ENCODE peak calls at places on chromosome 6, in five cellular contexts. W is upper lobe of left lung, Y is esophagus muscularis mucosa, A is right lobe of liver, F is body of pancreas. U is an unnamed sample.

GRCh38 chr6:135183532-135184440 is 2.7 kb downstream of the MYB start:
- DNase-seq in W (peak; percentile 52), F (peak; percentile 51), A (peak; percentile 67), Y (no peak), U (peak; percentile 89)

GRCh38 chr6:24673625-24674024 is 6.7 kb downstream of the ACOT13 start:
- DNase-seq in W (no peak), A (no peak), Y (no peak), F (no peak), U (no peak)

GRCh38 chr6:167826230-167827061 is at the start of gene AFDN:
- DNase-seq in W (peak; percentile 96), F (peak; percentile 80), Y (no peak), A (peak; percentile 88), U (peak; percentile 94)

GRCh38 chr6:130366011-130366963 is at the start of gene TMEM200A:
- DNase-seq in Y (peak; percentile 90), W (peak; percentile 88), A (peak; percentile 52), F (peak; percentile 12), U (peak; percentile 79)

GRCh38 chr6:52544325-52545022 is 32.4 kb downstream of the TRAM2 start:
- DNase-seq in W (no peak), A (no peak), Y (no peak), F (no peak), U (no peak)

GRCh38 chr6:19452495-19452894 is 384.7 kb upstream of the ID4 start:
- DNase-seq in F (no peak), W (no peak), A (no peak), Y (no peak), U (no peak)

GRCh38 chr6:36386495-36387439 is 702 bp downstream of the ETV7 start:
- DNase-seq in A (no peak), Y (no peak), W (peak; percentile 67), F (peak; percentile 31), U (no peak)

GRCh38 chr6:145271601-145272000 is 463.7 kb downstream of the EPM2A start:
- DNase-seq in Y (no peak), F (no peak), W (no peak), A (no peak), U (no peak)

GRCh38 chr6:106124437-106125423 is 38.6 kb downstream of the PRDM1 start:
- DNase-seq in W (no peak), A (no peak), Y (no peak), F (no peak), U (no peak)

GRCh38 chr6:36625161-36625919 is 31.2 kb downstream of the SRSF3 start:
- DNase-seq in W (no peak), A (peak; percentile 2), F (peak; percentile 15), Y (no peak), U (peak; percentile 7)

GRCh38 chr6:102994866-102995265 is 1601.4 kb downstream of the GRIK2 start:
- DNase-seq in F (no peak), Y (no peak), W (no peak), A (no peak), U (no peak)

GRCh38 chr6:147287869-147288271 is 83.7 kb downstream of the STXBP5 start:
- DNase-seq in F (no peak), Y (no peak), A (no peak), W (no peak), U (no peak)

GRCh38 chr6:82616386-82617028 is 252.9 kb downstream of the TPBG start:
- DNase-seq in F (no peak), W (no peak), A (no peak), Y (no peak), U (no peak)

GRCh38 chr6:107657755-107658461 is 166.2 kb downstream of the SCML4 start:
- DNase-seq in W (peak; percentile 15), A (no peak), Y (no peak), F (no peak), U (peak; percentile 90)

GRCh38 chr6:44499609-44500008 is 112.1 kb downstream of the CDC5L start:
- DNase-seq in F (no peak), W (no peak), Y (no peak), A (no peak), U (no peak)

GRCh38 chr6:129498950-129499870 is 210.8 kb downstream of the ARHGAP18 start:
- DNase-seq in W (no peak), A (no peak), Y (no peak), F (no peak), U (no peak)

GRCh38 chr6:13378669-13379590 is 50.6 kb upstream of the TBC1D7 start:
- DNase-seq in A (no peak), F (peak; percentile 54), W (no peak), Y (no peak), U (no peak)

GRCh38 chr6:125094563-125094962 is 59.0 kb upstream of the TPD52L1 start:
- DNase-seq in F (no peak), W (no peak), A (no peak), Y (no peak), U (no peak)

GRCh38 chr6:153145591-153145990 is 14.5 kb upstream of the RGS17 start:
- DNase-seq in A (no peak), F (no peak), W (no peak), Y (no peak), U (no peak)

GRCh38 chr6:34657307-34657978 is 39.1 kb downstream of the ILRUN start:
- DNase-seq in W (no peak), Y (no peak), A (no peak), F (peak; percentile 63), U (no peak)

GRCh38 chr6:849075-849506 is 156.2 kb upstream of the EXOC2 start:
- DNase-seq in F (no peak), Y (no peak), W (no peak), A (no peak), U (no peak)

GRCh38 chr6:158849899-158850806 is 31.0 kb upstream of the EZR start:
- DNase-seq in A (no peak), Y (no peak), W (no peak), F (no peak), U (no peak)

GRCh38 chr6:37940074-37940847 is 120.7 kb downstream of the ZFAND3 start:
- DNase-seq in Y (no peak), A (no peak), W (no peak), F (peak; percentile 18), U (no peak)

GRCh38 chr6:137390264-137390787 is 103.9 kb downstream of the OLIG3 start:
- DNase-seq in Y (no peak), A (no peak), W (no peak), F (no peak), U (no peak)

DNA sequence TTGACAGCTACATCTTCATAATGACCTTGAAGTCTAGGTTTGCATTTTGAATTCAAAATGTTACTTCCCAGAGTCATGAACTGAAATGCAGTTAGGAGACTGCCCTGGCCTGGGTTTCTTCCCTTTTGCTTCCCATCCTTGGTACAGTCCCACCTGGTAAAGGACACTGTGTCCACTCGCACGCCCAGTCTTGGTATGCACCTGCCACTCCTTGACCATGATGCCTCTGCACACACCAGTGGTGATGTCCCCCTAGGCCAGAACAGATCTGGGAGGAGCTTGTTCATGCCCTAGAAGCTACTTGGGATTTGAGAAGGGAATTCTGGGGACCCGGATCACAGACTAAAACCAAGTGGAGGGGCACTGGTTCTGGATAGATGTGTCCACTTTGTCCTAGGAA is 3.6 kb downstream of the PPP1R14C start:
- DNase-seq in W (no peak), A (no peak), F (no peak), Y (no peak), U (no peak)
- H3K27me3 ChIP-seq in W (peaks cover 23% of the 10 kb centered on the region), A (no peaks in the 10 kb centered on the region), F (no peaks in the 10 kb centered on the region), Y (peaks cover 31% of the 10 kb centered on the region), U (peaks cover 86% of the 10 kb centered on the region)

DNA sequence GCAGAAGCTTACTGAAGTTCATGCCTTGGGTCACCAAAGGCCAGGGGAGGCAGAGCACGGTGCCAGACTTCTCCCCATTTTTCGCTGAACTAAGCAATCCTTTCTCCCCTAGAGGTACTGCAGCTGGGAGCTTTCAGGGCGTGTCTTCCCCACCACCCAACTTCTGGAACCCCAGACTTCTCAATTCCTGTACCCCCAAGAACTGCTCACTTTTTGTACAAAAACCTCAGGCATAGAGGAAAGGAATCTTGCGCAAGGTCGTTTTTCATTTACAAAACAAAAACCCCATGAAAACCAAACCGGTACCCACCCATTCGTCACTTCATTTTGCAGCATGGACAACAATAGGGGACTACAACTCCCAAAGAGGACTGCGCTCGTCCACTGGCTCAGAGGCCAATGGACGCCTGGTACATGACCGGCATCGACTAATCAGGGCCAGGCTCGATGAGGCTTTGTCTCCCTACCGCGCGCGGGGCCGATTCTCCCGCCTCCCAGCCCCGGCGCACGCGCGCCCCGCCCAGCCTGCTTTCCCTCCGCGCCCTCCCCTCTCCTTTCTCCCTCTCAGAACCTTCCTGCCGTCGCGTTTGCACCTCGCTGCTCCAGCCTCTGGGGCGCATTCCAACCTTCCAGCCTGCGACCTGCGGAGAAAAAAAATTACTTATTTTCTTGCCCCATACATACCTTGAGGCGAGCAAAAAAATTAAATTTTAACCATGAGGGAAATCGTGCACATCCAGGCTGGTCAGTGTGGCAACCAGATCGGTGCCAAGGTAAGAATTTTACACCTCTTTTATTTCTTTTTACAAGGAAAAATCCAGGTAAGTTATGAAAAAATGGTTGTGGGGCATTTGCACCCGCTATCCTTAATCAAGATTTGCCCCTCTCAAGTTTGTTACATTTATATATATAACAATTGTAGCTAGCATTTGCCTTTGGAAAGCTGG is at the start of gene TUBB:
- DNase-seq in F (peak; percentile 97), A (peak; percentile 98), W (peak; percentile 99), Y (peak; percentile 99), U (peak; percentile 99)
- TF ChIP-seq POLR2A in F (peak; percentile 79), A (peak; percentile 95), W (peak; percentile 77), Y (peak; percentile 91), U (peak; percentile 31)

DNA sequence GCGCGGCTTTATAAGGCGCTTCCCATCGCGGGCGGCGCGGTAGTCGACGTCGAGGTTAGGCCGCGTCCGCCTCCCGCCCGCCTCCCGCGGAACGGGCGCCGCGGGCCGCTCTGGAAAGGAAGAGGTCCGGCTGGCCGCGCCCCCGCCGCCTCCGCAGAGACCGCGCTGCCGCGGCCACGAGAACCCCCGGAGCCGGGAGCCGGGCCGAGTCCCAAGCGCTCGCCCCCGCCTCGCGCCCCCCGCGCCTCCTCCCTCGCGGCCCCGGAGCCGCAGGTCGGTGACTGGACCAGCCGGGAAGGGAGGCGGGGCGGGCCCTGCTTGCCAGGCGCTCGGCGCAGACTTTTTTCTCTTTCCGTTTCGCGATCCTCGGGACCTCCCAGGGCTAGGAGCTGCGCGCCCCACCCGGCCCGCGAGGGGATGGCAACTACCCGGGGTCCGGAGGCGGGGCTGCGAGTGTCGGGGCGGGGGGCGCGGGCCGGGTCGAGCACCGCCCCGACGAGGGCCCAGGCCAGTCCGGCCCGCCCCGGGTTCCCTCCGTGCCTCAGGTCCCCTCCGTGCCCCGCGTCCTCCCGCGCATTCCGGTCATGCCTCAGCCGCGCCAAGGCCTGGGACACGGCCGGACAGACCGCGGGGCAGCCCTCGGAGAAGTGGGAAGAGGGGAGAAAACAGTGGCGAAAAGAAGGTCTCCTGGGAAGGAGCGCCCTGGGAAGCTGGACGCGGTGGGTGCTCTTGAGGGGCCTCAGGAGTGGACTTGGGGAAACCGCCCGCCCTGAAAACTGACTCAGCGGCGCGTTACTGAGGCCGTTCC is 421 bp upstream of the PXDC1 start:
- DNase-seq in A (peak; percentile 91), F (peak; percentile 81), W (peak; percentile 97), Y (peak; percentile 98), U (peak; percentile 94)
- TF ChIP-seq CTCF in A (peak; percentile 32), F (peak; percentile 34), W (peak; percentile 58), Y (peak; percentile 58), U (peak; percentile 54)

GRCh38 chr6:28215425-28215824 is 9.7 kb upstream of the ZSCAN9 start:
- DNase-seq in Y (no peak), F (no peak), W (no peak), A (no peak), U (no peak)

GRCh38 chr6:28220164-28221133 is 4.6 kb upstream of the ZSCAN9 start:
- DNase-seq in A (no peak), Y (no peak), W (no peak), F (no peak), U (no peak)

GRCh38 chr6:28213213-28213523 is 11.9 kb upstream of the ZSCAN9 start:
- DNase-seq in W (no peak), F (no peak), A (no peak), Y (no peak), U (no peak)

GRCh38 chr6:28217890-28218289 is 7.2 kb upstream of the ZSCAN9 start:
- DNase-seq in Y (no peak), A (no peak), W (peak; percentile 34), F (no peak), U (no peak)

GRCh38 chr6:28218312-28219248 is 6.5 kb upstream of the ZSCAN9 start:
- DNase-seq in W (peak; percentile 95), Y (peak; percentile 94), F (peak; percentile 74), A (peak; percentile 81), U (peak; percentile 91)
- H3K27me3 ChIP-seq in W (no peaks in the 10 kb centered on the region), Y (peaks cover 7% of the 10 kb centered on the region), F (no peaks in the 10 kb centered on the region), A (no peaks in the 10 kb centered on the region), U (peaks cover 67% of the 10 kb centered on the region)